ENCODE peak calls at places on chromosomes 5 and 9, in ten cellular contexts. One of them, this sample, is unnamed.

GRCh38 chr5:11912-12311 is 80.1 kb upstream of the PLEKHG4B start:
- DNase-seq in tibial artery: no peak
- DNase-seq in Calu3: no peak
- DNase-seq in CD8-positive, alpha-beta T cell: no peak
- DNase-seq in RWPE1: no peak
- DNase-seq in lower lobe of right lung: no peak
- DNase-seq in A549: peak; percentile 45
- DNase-seq in cardiac fibroblast: peak; percentile 33
- DNase-seq in spleen: no peak
- DNase-seq in right atrium auricular region: no peak
- DNase-seq in this sample: no peak

GRCh38 chr5:174052636-174053035 is 7.1 kb downstream of the NSG2 start:
- DNase-seq in tibial artery: no peak
- DNase-seq in spleen: no peak
- DNase-seq in CD8-positive, alpha-beta T cell: no peak
- DNase-seq in Calu3: no peak
- DNase-seq in A549: no peak
- DNase-seq in right atrium auricular region: no peak
- DNase-seq in RWPE1: no peak
- DNase-seq in cardiac fibroblast: no peak
- DNase-seq in lower lobe of right lung: no peak
- DNase-seq in this sample: no peak

GRCh38 chr5:82019342-82020138 is 47.7 kb downstream of the ATG10 start:
- DNase-seq in CD8-positive, alpha-beta T cell: no peak
- DNase-seq in spleen: no peak
- DNase-seq in cardiac fibroblast: no peak
- DNase-seq in lower lobe of right lung: no peak
- DNase-seq in Calu3: no peak
- DNase-seq in right atrium auricular region: no peak
- DNase-seq in A549: no peak
- DNase-seq in RWPE1: no peak
- DNase-seq in tibial artery: no peak
- DNase-seq in this sample: no peak

GRCh38 chr5:125480901-125481300 is 734.5 kb upstream of the ZNF608 start:
- DNase-seq in tibial artery: no peak
- DNase-seq in lower lobe of right lung: no peak
- DNase-seq in cardiac fibroblast: no peak
- DNase-seq in A549: no peak
- DNase-seq in spleen: no peak
- DNase-seq in RWPE1: no peak
- DNase-seq in CD8-positive, alpha-beta T cell: no peak
- DNase-seq in right atrium auricular region: no peak
- DNase-seq in Calu3: no peak
- DNase-seq in this sample: no peak

GRCh38 chr5:110218994-110219393 is 507.5 kb downstream of the TMEM232 start:
- DNase-seq in RWPE1: no peak
- DNase-seq in right atrium auricular region: no peak
- DNase-seq in A549: no peak
- DNase-seq in spleen: no peak
- DNase-seq in lower lobe of right lung: no peak
- DNase-seq in CD8-positive, alpha-beta T cell: no peak
- DNase-seq in Calu3: no peak
- DNase-seq in cardiac fibroblast: no peak
- DNase-seq in tibial artery: no peak
- DNase-seq in this sample: no peak

GRCh38 chr5:50889790-50890189 is 223.4 kb downstream of the PARP8 start:
- DNase-seq in CD8-positive, alpha-beta T cell: no peak
- DNase-seq in spleen: no peak
- DNase-seq in Calu3: no peak
- DNase-seq in RWPE1: no peak
- DNase-seq in lower lobe of right lung: no peak
- DNase-seq in right atrium auricular region: no peak
- DNase-seq in A549: no peak
- DNase-seq in tibial artery: no peak
- DNase-seq in cardiac fibroblast: peak; percentile 2
- DNase-seq in this sample: no peak

GRCh38 chr9:77594963-77595362 is 53.2 kb downstream of the GNA14 start:
- DNase-seq in lower lobe of right lung: no peak
- DNase-seq in spleen: no peak
- DNase-seq in CD8-positive, alpha-beta T cell: no peak
- DNase-seq in right atrium auricular region: no peak
- DNase-seq in Calu3: no peak
- DNase-seq in cardiac fibroblast: no peak
- DNase-seq in tibial artery: no peak
- DNase-seq in RWPE1: no peak
- DNase-seq in A549: peak; percentile 40
- DNase-seq in this sample: no peak

GRCh38 chr5:27290166-27290565 is 251.8 kb upstream of the CDH9 start:
- DNase-seq in right atrium auricular region: no peak
- DNase-seq in CD8-positive, alpha-beta T cell: no peak
- DNase-seq in lower lobe of right lung: no peak
- DNase-seq in RWPE1: no peak
- DNase-seq in A549: no peak
- DNase-seq in tibial artery: no peak
- DNase-seq in spleen: no peak
- DNase-seq in cardiac fibroblast: peak; percentile 0
- DNase-seq in Calu3: no peak
- DNase-seq in this sample: no peak

GRCh38 chr9:6630502-6631206 is 14.9 kb downstream of the GLDC start:
- DNase-seq in tibial artery: no peak
- DNase-seq in spleen: peak; percentile 82
- DNase-seq in RWPE1: no peak
- DNase-seq in cardiac fibroblast: no peak
- DNase-seq in Calu3: no peak
- DNase-seq in A549: no peak
- DNase-seq in right atrium auricular region: no peak
- DNase-seq in lower lobe of right lung: no peak
- DNase-seq in CD8-positive, alpha-beta T cell: peak; percentile 59
- DNase-seq in this sample: no peak

GRCh38 chr5:16885635-16886365 is 50.3 kb downstream of the MYO10 start:
- DNase-seq in RWPE1: no peak
- DNase-seq in CD8-positive, alpha-beta T cell: no peak
- DNase-seq in cardiac fibroblast: no peak
- DNase-seq in right atrium auricular region: no peak
- DNase-seq in A549: no peak
- DNase-seq in spleen: no peak
- DNase-seq in Calu3: no peak
- DNase-seq in lower lobe of right lung: no peak
- DNase-seq in tibial artery: no peak
- DNase-seq in this sample: no peak

GRCh38 chr5:142167458-142167857 is 58.9 kb downstream of the NDFIP1 start:
- DNase-seq in lower lobe of right lung: no peak
- DNase-seq in cardiac fibroblast: no peak
- DNase-seq in CD8-positive, alpha-beta T cell: no peak
- DNase-seq in RWPE1: no peak
- DNase-seq in spleen: no peak
- DNase-seq in Calu3: no peak
- DNase-seq in right atrium auricular region: no peak
- DNase-seq in A549: peak; percentile 18
- DNase-seq in tibial artery: no peak
- DNase-seq in this sample: no peak

GRCh38 chr9:96078866-96079505 is 203.5 kb downstream of the ERCC6L2 start:
- DNase-seq in cardiac fibroblast: no peak
- DNase-seq in tibial artery: no peak
- DNase-seq in CD8-positive, alpha-beta T cell: no peak
- DNase-seq in lower lobe of right lung: no peak
- DNase-seq in Calu3: no peak
- DNase-seq in A549: no peak
- DNase-seq in right atrium auricular region: no peak
- DNase-seq in spleen: no peak
- DNase-seq in RWPE1: no peak
- DNase-seq in this sample: no peak

GRCh38 chr9:4237748-4238511 is 61.9 kb downstream of the GLIS3 start:
- DNase-seq in RWPE1: no peak
- DNase-seq in CD8-positive, alpha-beta T cell: no peak
- DNase-seq in lower lobe of right lung: no peak
- DNase-seq in cardiac fibroblast: peak; percentile 72
- DNase-seq in A549: no peak
- DNase-seq in Calu3: no peak
- DNase-seq in tibial artery: no peak
- DNase-seq in spleen: no peak
- DNase-seq in right atrium auricular region: no peak
- DNase-seq in this sample: no peak

GRCh38 chr5:16774806-16775205 is 158.0 kb upstream of the RETREG1 start:
- DNase-seq in cardiac fibroblast: peak; percentile 63
- DNase-seq in CD8-positive, alpha-beta T cell: no peak
- DNase-seq in Calu3: no peak
- DNase-seq in lower lobe of right lung: no peak
- DNase-seq in spleen: no peak
- DNase-seq in RWPE1: no peak
- DNase-seq in A549: no peak
- DNase-seq in right atrium auricular region: no peak
- DNase-seq in tibial artery: no peak
- DNase-seq in this sample: no peak

GRCh38 chr5:134515801-134516200 is 9.7 kb upstream of the JADE2 start:
- DNase-seq in RWPE1: no peak
- DNase-seq in A549: no peak
- DNase-seq in tibial artery: no peak
- DNase-seq in right atrium auricular region: no peak
- DNase-seq in Calu3: no peak
- DNase-seq in CD8-positive, alpha-beta T cell: no peak
- DNase-seq in lower lobe of right lung: no peak
- DNase-seq in cardiac fibroblast: no peak
- DNase-seq in spleen: no peak
- DNase-seq in this sample: no peak

GRCh38 chr5:18882162-18882561 is 1105.8 kb downstream of the CDH18 start:
- DNase-seq in cardiac fibroblast: no peak
- DNase-seq in CD8-positive, alpha-beta T cell: no peak
- DNase-seq in tibial artery: no peak
- DNase-seq in lower lobe of right lung: no peak
- DNase-seq in RWPE1: no peak
- DNase-seq in Calu3: no peak
- DNase-seq in A549: no peak
- DNase-seq in right atrium auricular region: no peak
- DNase-seq in spleen: no peak
- DNase-seq in this sample: no peak

GRCh38 chr5:97422678-97423077 is 239.6 kb upstream of the RIOK2 start:
- DNase-seq in Calu3: no peak
- DNase-seq in RWPE1: no peak
- DNase-seq in A549: no peak
- DNase-seq in spleen: no peak
- DNase-seq in right atrium auricular region: no peak
- DNase-seq in cardiac fibroblast: no peak
- DNase-seq in lower lobe of right lung: no peak
- DNase-seq in tibial artery: no peak
- DNase-seq in CD8-positive, alpha-beta T cell: no peak
- DNase-seq in this sample: no peak

GRCh38 chr9:1709347-1709746 is 305.8 kb upstream of the SMARCA2 start:
- DNase-seq in lower lobe of right lung: no peak
- DNase-seq in cardiac fibroblast: peak; percentile 9
- DNase-seq in Calu3: no peak
- DNase-seq in right atrium auricular region: no peak
- DNase-seq in A549: peak; percentile 18
- DNase-seq in spleen: no peak
- DNase-seq in RWPE1: no peak
- DNase-seq in tibial artery: no peak
- DNase-seq in CD8-positive, alpha-beta T cell: no peak
- DNase-seq in this sample: no peak
- TF ChIP-seq CTCF in lower lobe of right lung: peak; percentile 19
- TF ChIP-seq CTCF in cardiac fibroblast: no peak
- TF ChIP-seq CTCF in Calu3: no peak
- TF ChIP-seq CTCF in right atrium auricular region: no peak
- TF ChIP-seq CTCF in A549: peak; percentile 7
- TF ChIP-seq CTCF in spleen: peak; percentile 11
- TF ChIP-seq CTCF in RWPE1: peak; percentile 9
- TF ChIP-seq CTCF in tibial artery: no peak
- TF ChIP-seq CTCF in CD8-positive, alpha-beta T cell: no peak
- TF ChIP-seq CTCF in this sample: peak; percentile 44

GRCh38 chr5:95646569-95647330 is at the start of gene RFESD:
- DNase-seq in spleen: peak; percentile 100
- DNase-seq in tibial artery: peak; percentile 100
- DNase-seq in cardiac fibroblast: peak; percentile 96
- DNase-seq in Calu3: peak; percentile 100
- DNase-seq in lower lobe of right lung: peak; percentile 100
- DNase-seq in RWPE1: peak; percentile 96
- DNase-seq in CD8-positive, alpha-beta T cell: peak; percentile 94
- DNase-seq in A549: peak; percentile 99
- DNase-seq in right atrium auricular region: peak; percentile 100
- DNase-seq in this sample: peak; percentile 92
- TF ChIP-seq CTCF in spleen: peak; percentile 41
- TF ChIP-seq CTCF in tibial artery: peak; percentile 15
- TF ChIP-seq CTCF in cardiac fibroblast: peak; percentile 21
- TF ChIP-seq CTCF in Calu3: peak; percentile 47
- TF ChIP-seq CTCF in lower lobe of right lung: peak; percentile 21
- TF ChIP-seq CTCF in RWPE1: peak; percentile 18
- TF ChIP-seq CTCF in CD8-positive, alpha-beta T cell: peak; percentile 22
- TF ChIP-seq CTCF in A549: no peak
- TF ChIP-seq CTCF in right atrium auricular region: no peak
- TF ChIP-seq CTCF in this sample: peak; percentile 39

DNA sequence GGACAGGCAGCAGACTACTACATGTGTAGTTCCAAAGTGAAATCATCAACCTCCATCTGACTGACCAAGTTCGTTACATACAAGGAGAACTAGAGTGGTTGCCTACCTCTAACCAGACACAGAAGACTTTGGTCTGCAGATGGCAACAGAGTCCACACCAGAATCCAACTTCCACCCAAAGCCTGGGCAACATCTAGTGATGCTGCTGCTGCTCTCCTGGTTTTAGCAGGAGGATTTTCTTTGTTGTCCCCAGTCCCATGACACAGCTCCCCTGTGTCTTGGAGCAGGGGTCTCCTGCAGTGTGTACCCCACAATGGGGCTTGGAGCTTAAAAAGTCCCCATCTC is 46.4 kb upstream of the APC start:
- DNase-seq in RWPE1: no peak
- DNase-seq in A549: no peak
- DNase-seq in right atrium auricular region: no peak
- DNase-seq in Calu3: no peak
- DNase-seq in spleen: no peak
- DNase-seq in cardiac fibroblast: no peak
- DNase-seq in tibial artery: no peak
- DNase-seq in CD8-positive, alpha-beta T cell: no peak
- DNase-seq in lower lobe of right lung: no peak
- DNase-seq in this sample: no peak
- TF ChIP-seq CTCF in RWPE1: no peak
- TF ChIP-seq CTCF in A549: no peak
- TF ChIP-seq CTCF in right atrium auricular region: no peak
- TF ChIP-seq CTCF in Calu3: no peak
- TF ChIP-seq CTCF in spleen: no peak
- TF ChIP-seq CTCF in cardiac fibroblast: no peak
- TF ChIP-seq CTCF in tibial artery: no peak
- TF ChIP-seq CTCF in CD8-positive, alpha-beta T cell: no peak
- TF ChIP-seq CTCF in lower lobe of right lung: no peak
- TF ChIP-seq CTCF in this sample: no peak

DNA sequence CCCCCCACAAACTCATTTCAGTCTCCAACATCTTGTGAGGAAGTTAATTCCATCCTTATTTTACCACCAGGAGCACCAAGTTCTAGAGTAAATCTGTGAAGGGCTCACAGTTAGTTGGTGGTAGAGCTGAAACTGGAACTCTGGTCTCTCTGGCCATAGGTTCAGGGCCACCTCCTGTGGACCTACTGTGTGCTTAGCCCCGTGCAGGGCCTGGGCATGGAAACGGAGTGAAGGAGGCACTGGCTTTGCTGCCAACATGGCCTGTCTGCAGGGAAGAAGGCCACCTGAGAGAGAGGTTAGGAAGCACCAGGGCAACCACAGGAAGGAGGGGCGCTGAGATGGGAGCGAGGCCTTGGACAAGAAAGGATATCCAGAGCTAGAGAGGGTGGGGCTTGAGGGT is 16.1 kb upstream of the DAB2IP start:
- DNase-seq in CD8-positive, alpha-beta T cell: no peak
- DNase-seq in A549: no peak
- DNase-seq in spleen: no peak
- DNase-seq in cardiac fibroblast: no peak
- DNase-seq in RWPE1: no peak
- DNase-seq in right atrium auricular region: no peak
- DNase-seq in tibial artery: no peak
- DNase-seq in Calu3: no peak
- DNase-seq in lower lobe of right lung: no peak
- DNase-seq in this sample: no peak
- TF ChIP-seq CTCF in CD8-positive, alpha-beta T cell: no peak
- TF ChIP-seq CTCF in A549: no peak
- TF ChIP-seq CTCF in spleen: no peak
- TF ChIP-seq CTCF in cardiac fibroblast: no peak
- TF ChIP-seq CTCF in RWPE1: no peak
- TF ChIP-seq CTCF in right atrium auricular region: no peak
- TF ChIP-seq CTCF in tibial artery: no peak
- TF ChIP-seq CTCF in Calu3: no peak
- TF ChIP-seq CTCF in lower lobe of right lung: no peak
- TF ChIP-seq CTCF in this sample: no peak

This sample was measured in progenitor cell of endocrine pancreas.